ENCODE peak calls at places on chromosome 1, in four cellular contexts. P, K, M and X are unnamed samples.

GRCh38 chr1:39902121-39902807 is 547 bp upstream of the MYCL start:
- DNase-seq in P (peak), K (no peak), M (peak), X (peak)

GRCh38 chr1:241079018-241079417 is 278.0 kb downstream of the RGS7 start:
- DNase-seq in P (peak), K (no peak), M (no peak), X (no peak)

GRCh38 chr1:7538033-7538432 is 233.1 kb upstream of the VAMP3 start:
- DNase-seq in P (no peak), K (peak), M (no peak), X (no peak)

GRCh38 chr1:236997882-236998281 is 6.4 kb downstream of the MT1HL1 start:
- DNase-seq in P (peak), K (peak), M (no peak), X (peak)

GRCh38 chr1:160361199-160361598 is 5.7 kb upstream of the NHLH1 start:
- DNase-seq in P (no peak), K (no peak), M (no peak), X (no peak)

GRCh38 chr1:167301355-167301754 is 80.7 kb downstream of the POU2F1 start:
- DNase-seq in P (no peak), K (no peak), M (no peak), X (no peak)

GRCh38 chr1:245686006-245686405 is 531.2 kb downstream of the KIF26B start:
- DNase-seq in P (no peak), K (no peak), M (no peak), X (peak)

GRCh38 chr1:53769780-53770179 is 30.8 kb upstream of the GLIS1 start:
- DNase-seq in P (no peak), K (no peak), M (no peak), X (no peak)

GRCh38 chr1:156661932-156662587 is 15.1 kb downstream of the NES start:
- DNase-seq in P (no peak), K (peak), M (peak), X (no peak)

GRCh38 chr1:170494369-170494768 is 37.6 kb upstream of the GORAB start:
- DNase-seq in P (peak), K (no peak), M (peak), X (no peak)

GRCh38 chr1:41493117-41493536 is 8.6 kb upstream of the EDN2 start:
- DNase-seq in P (no peak), K (no peak), M (no peak), X (no peak)

GRCh38 chr1:61536174-61536573 is 188.8 kb downstream of the TM2D1 start:
- DNase-seq in P (no peak), K (no peak), M (no peak), X (no peak)

GRCh38 chr1:181117648-181118449 is 29.3 kb downstream of the IER5 start:
- DNase-seq in P (no peak), K (peak), M (peak), X (peak)

GRCh38 chr1:217272385-217272784 is 358.5 kb downstream of the GPATCH2 start:
- DNase-seq in P (no peak), K (no peak), M (no peak), X (no peak)

GRCh38 chr1:217554849-217555248 is 76.0 kb downstream of the GPATCH2 start:
- DNase-seq in P (peak), K (no peak), M (no peak), X (no peak)

GRCh38 chr1:143720087-143721023 is 251.4 kb downstream of the FAM72C start:
- DNase-seq in P (peak), K (peak), M (peak), X (peak)

GRCh38 chr1:114718661-114719423 is 2.3 kb upstream of the NRAS start:
- DNase-seq in P (no peak), K (no peak), M (no peak), X (no peak)